ENCODE peak calls at places on chromosomes 11 and 22, in four cellular contexts. X is H1, G is HepG2, E is GM12878. U is an unnamed sample.

GRCh38 chr11:8327761-8328192 is 64.1 kb upstream of the LMO1 start:
- DNase-seq in X (no peak), G (no peak), E (peak; percentile 73), U (no peak)

GRCh38 chr22:32020117-32020516 is 22.9 kb upstream of the SLC5A1 start:
- DNase-seq in E (no peak), G (peak; percentile 5), X (no peak), U (peak; percentile 51)

GRCh38 chr22:46617250-46618103 is 2.7 kb upstream of the GRAMD4 start:
- DNase-seq in E (no peak), G (no peak), X (no peak), U (no peak)

GRCh38 chr11:94732617-94733292 is 35.4 kb upstream of the AMOTL1 start:
- DNase-seq in G (no peak), E (no peak), X (no peak), U (no peak)

GRCh38 chr11:119101367-119101758 is 290 bp downstream of the DPAGT1 start:
- DNase-seq in G (peak; percentile 38), X (no peak), E (no peak), U (no peak)

GRCh38 chr11:59899532-59899931 is 20.9 kb downstream of the OOSP3 start:
- DNase-seq in E (no peak), X (no peak), G (no peak), U (no peak)

GRCh38 chr11:118202599-118203422 is 22.0 kb downstream of the JAML start:
- DNase-seq in G (peak; percentile 94), X (no peak), E (no peak), U (no peak)

GRCh38 chr11:113504586-113504985 is 29.4 kb upstream of the DRD2 start:
- DNase-seq in X (no peak), G (no peak), E (no peak), U (no peak)

GRCh38 chr11:1875093-1875785 is 16.5 kb downstream of the PRR33 start:
- DNase-seq in G (no peak), X (no peak), E (no peak), U (no peak)
- TF ChIP-seq SP1 in G (no peak), X (no peak), E (no peak), U (no peak)

DNA sequence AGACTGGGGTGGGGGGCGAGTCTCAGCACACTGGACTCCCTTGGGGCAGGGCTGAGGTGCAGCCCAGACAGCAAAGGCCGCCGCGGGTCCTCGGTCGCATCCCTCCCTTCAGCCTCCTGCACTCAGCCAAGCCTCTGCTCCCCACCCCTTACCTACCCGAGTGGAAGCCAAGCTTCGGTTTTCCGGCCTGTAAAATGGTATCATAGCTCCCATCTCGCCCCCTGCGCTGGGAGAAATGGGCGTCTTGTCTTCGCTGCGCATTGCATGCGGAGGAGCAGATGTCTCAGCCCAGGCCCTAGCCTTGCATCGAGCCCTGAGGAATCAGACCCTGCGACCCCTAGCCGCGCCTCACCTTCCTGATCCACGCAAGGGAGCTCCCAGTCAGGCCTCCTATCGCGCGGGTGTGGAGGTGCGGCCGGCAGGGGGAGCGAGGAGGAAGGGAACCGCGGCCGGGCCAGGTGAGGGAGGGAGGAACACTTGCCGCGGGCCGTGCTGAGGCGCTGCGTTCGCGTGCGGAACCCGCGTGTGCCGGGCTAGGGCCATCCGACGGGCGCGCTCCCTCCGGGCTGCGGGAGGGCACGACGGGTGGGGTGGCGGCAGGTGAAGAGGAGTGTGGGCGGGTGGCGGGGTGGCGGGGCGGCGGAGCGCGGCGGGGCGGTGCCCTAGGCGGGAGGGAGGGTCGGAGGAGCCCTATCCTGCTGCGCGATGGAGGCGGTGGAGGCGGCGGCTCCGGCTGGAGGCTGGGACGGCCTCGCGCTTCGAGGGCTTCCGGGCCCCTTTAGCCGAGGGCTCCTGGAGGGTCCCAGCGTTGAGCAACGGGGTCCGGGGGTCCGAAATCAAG is 4.1 kb upstream of the TBX1 start:
- DNase-seq in G (peak; percentile 35), E (no peak), X (no peak), U (peak; percentile 34)
- TF ChIP-seq POLR2AphosphoS5 in G (no peak), E (no peak), X (no peak), U (no peak)

DNA sequence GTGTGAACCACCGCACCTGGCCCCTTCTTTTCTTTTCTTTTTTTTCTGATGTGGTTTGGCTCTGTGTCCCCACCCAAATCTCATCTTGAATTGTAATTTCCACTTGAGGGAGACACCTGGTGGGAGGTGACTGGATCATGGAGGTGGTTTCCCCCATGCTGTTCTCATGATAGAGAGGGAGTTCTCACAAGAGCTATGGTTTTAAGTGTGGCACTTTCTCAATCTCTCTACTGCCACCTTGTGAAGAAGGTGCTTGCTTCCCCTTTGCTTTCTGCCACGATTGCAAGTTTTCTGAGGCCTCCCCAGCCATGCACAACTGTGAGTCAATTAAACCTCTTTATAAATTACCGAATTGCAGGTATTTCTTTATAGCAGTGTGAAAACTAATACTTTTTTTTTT is 4.9 kb upstream of the TCN2 start:
- DNase-seq in G (peak; percentile 47), E (no peak), X (no peak), U (peak; percentile 53)
- TF ChIP-seq SP1 in G (no peak), E (no peak), X (no peak), U (no peak)

DNA sequence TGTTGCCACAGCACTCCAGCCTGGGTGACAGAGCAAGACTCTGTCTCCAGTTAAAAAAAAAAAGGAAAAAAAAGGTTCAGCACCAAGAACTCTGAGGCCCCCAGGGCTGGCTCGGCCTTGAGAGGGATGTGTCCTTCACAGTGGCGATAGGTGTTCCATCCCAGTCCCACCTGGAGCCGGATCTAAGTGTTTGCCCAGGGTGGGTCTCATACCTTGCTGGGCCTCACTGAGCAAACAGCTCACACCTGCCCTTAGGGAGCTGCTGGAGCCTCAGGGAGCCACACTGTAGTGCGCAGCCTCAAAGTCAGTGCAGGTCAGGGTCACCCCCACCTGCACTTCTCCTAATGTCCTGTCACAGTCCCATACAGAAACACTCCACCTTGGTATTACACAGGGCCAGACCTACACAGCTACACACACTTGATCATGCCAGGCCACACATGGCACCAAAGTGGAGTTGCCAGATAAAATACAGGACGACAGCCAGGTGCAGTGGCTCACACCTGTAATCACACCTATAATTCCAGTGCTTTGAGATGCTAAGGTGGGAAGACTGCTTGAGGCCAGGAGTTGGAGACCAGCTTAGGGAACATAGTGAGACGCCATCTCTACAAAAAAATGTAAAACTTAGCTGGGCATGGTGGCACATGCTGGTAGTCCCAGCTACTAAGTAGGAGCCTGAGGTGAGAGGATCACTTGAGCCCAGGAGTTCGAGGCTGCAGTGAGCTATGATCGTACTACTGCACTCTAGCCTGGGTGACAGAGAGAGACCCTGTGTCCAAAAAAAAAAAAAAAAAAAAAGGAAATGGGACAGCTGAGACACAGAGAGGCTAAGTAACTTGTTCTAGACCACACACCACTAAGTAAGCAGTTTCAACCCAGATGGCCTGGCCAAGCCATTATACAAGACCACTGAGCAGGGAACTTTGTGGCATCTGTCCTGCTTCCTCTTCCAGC is 7.3 kb downstream of the STARD10 start:
- DNase-seq in G (peak; percentile 56), X (no peak), E (no peak), U (no peak)
- TF ChIP-seq POLR2AphosphoS5 in G (no peak), X (no peak), E (no peak), U (no peak)

DNA sequence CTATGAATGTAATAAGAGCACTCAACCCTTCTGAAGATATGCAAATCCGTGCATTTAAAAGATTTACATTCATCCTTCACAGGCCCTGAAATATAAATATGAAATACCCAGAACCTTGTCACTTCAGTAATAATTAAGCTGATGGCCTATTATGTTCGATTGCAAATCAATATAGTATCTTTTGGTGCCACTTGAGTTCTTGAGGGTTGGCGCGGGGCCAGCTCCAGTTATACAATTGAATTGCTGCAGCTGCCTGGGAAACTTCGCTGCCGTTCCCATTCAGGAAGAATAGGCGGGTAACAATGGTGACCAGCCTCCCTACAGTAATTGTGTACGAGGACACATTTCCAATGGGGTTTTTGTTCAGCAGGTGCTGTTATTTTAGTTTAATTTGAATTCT is 451.1 kb downstream of the INSC start:
- DNase-seq in G (no peak), E (no peak), X (no peak), U (no peak)
- TF ChIP-seq SP1 in G (no peak), E (no peak), X (no peak), U (no peak)

DNA sequence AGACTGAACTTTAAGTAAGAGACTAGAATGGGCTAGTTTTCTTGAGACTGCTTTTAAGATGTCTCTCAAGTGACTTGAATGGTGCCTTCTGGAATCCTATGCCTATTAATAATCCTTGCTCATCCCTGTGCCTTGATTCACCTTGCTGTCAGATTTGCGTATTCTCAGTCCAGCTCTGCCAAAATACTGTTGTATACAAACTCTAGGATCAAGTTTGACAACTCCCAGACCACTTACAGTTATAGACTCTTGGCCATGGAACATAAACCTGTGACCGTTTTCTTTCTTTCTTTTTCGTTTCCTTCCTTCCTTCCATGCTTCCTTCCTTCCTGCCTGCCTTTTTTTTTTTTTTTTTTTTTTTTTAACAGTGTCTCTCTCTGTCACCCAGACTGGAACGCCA is 2390.9 kb upstream of the RAG2 start:
- DNase-seq in E (no peak), X (no peak), G (no peak), U (no peak)
- TF ChIP-seq POLR2AphosphoS5 in E (no peak), X (no peak), G (no peak), U (no peak)

GRCh38 chr11:42023267-42023666 is 563.8 kb upstream of the LRRC4C start:
- DNase-seq in X (no peak), G (no peak), E (no peak), U (no peak)

GRCh38 chr11:42021919-42022318 is 562.5 kb upstream of the LRRC4C start:
- DNase-seq in E (no peak), G (no peak), X (no peak), U (no peak)

GRCh38 chr11:42025404-42025803 is 566.0 kb upstream of the LRRC4C start:
- DNase-seq in X (no peak), G (no peak), E (no peak), U (no peak)
- TF ChIP-seq SP1 in X (no peak), G (no peak), E (no peak), U (no peak)

GRCh38 chr11:108112059-108112458 is 9.3 kb upstream of the ACAT1 start:
- DNase-seq in X (no peak), E (no peak), G (no peak), U (no peak)
- TF ChIP-seq POLR2AphosphoS5 in X (no peak), E (no peak), G (no peak), U (no peak)

DNA sequence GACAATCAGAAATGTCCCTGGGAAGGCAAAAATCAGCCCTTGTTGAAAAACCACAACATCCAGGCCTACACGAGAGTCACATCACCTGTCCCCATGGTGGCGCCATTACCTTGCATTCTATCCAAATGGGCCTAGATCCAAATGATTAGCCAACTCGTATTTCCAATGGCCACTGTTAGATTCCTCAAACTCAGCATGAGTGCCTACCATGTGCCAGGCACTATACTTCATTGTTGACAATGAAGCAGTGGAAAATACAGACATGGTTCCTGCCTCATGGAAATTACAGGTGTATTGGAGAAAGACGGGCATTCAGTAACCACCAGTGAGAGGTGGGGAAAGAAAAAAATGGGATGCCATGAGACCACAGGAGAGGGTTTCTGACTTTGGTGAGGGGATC is 29.8 kb upstream of the CREB3L1 start:
- DNase-seq in X (no peak), G (peak; percentile 72), E (no peak), U (peak; percentile 76)
- TF ChIP-seq SP1 in X (no peak), G (no peak), E (no peak), U (no peak)

GRCh38 chr11:64356498-64357411 is 2.2 kb upstream of the RPS6KA4 start:
- DNase-seq in E (no peak), X (no peak), G (peak; percentile 65), U (peak; percentile 80)
- TF ChIP-seq POLR2AphosphoS5 in E (no peak), X (no peak), G (no peak), U (no peak)